ENCODE peak calls at places on chromosomes 7 and 10, in four cellular contexts. One of them, this sample, is unnamed.

GRCh38 chr10:8054498-8055407 is at the start of gene GATA3:
- DNase-seq in H1: no peak
- DNase-seq in sigmoid colon: no peak
- DNase-seq in breast epithelium: peak; percentile 93
- DNase-seq in this sample: peak; percentile 92

GRCh38 chr7:103348452-103348851 is 1.0 kb downstream of the PSMC2 start:
- DNase-seq in breast epithelium: no peak
- DNase-seq in H1: no peak
- DNase-seq in sigmoid colon: no peak
- DNase-seq in this sample: no peak

GRCh38 chr10:110901954-110902819 is 16.8 kb downstream of the BBIP1 start:
- DNase-seq in breast epithelium: no peak
- DNase-seq in H1: no peak
- DNase-seq in sigmoid colon: peak; percentile 68
- DNase-seq in this sample: no peak

GRCh38 chr7:128919241-128919640 is 8.7 kb upstream of the KCP start:
- DNase-seq in sigmoid colon: peak; percentile 42
- DNase-seq in breast epithelium: peak; percentile 33
- DNase-seq in H1: no peak
- DNase-seq in this sample: peak; percentile 49

GRCh38 chr7:17371656-17372524 is 73.4 kb downstream of the AHR start:
- DNase-seq in sigmoid colon: no peak
- DNase-seq in breast epithelium: no peak
- DNase-seq in H1: no peak
- DNase-seq in this sample: no peak

GRCh38 chr7:36985866-36986402 is 261.6 kb upstream of the AOAH start:
- DNase-seq in sigmoid colon: no peak
- DNase-seq in breast epithelium: no peak
- DNase-seq in H1: no peak
- DNase-seq in this sample: no peak

GRCh38 chr10:77516575-77516974 is 121.0 kb downstream of the KCNMA1 start:
- DNase-seq in H1: no peak
- DNase-seq in breast epithelium: no peak
- DNase-seq in sigmoid colon: no peak
- DNase-seq in this sample: no peak

GRCh38 chr7:94335586-94335985 is 59.1 kb upstream of the COL1A2 start:
- DNase-seq in sigmoid colon: no peak
- DNase-seq in breast epithelium: no peak
- DNase-seq in H1: no peak
- DNase-seq in this sample: no peak

GRCh38 chr7:140898794-140899548 is 25.8 kb downstream of the BRAF start:
- DNase-seq in sigmoid colon: no peak
- DNase-seq in H1: no peak
- DNase-seq in breast epithelium: no peak
- DNase-seq in this sample: no peak

GRCh38 chr10:78851652-78852051 is 217.1 kb upstream of the ZMIZ1 start:
- DNase-seq in H1: no peak
- DNase-seq in sigmoid colon: no peak
- DNase-seq in breast epithelium: no peak
- DNase-seq in this sample: no peak

GRCh38 chr7:138064856-138065357 is 11.4 kb upstream of the AKR1D1 start:
- DNase-seq in sigmoid colon: no peak
- DNase-seq in H1: no peak
- DNase-seq in breast epithelium: no peak
- DNase-seq in this sample: no peak

GRCh38 chr10:79982486-79982800 is 33.5 kb upstream of the SFTPD start:
- DNase-seq in breast epithelium: no peak
- DNase-seq in H1: no peak
- DNase-seq in sigmoid colon: no peak
- DNase-seq in this sample: no peak

GRCh38 chr10:24826022-24826421 is 102.3 kb upstream of the ARHGAP21 start:
- DNase-seq in sigmoid colon: no peak
- DNase-seq in breast epithelium: no peak
- DNase-seq in H1: no peak
- DNase-seq in this sample: no peak

GRCh38 chr7:66283003-66283920 is 78.1 kb downstream of the TPST1 start:
- DNase-seq in sigmoid colon: no peak
- DNase-seq in breast epithelium: no peak
- DNase-seq in H1: no peak
- DNase-seq in this sample: no peak

GRCh38 chr7:44257618-44258422 is 57.0 kb downstream of the YKT6 start:
- DNase-seq in sigmoid colon: no peak
- DNase-seq in breast epithelium: no peak
- DNase-seq in H1: no peak
- DNase-seq in this sample: peak; percentile 91

GRCh38 chr7:10707519-10707918 is 266.2 kb upstream of the PHF14 start:
- DNase-seq in H1: no peak
- DNase-seq in sigmoid colon: no peak
- DNase-seq in breast epithelium: no peak
- DNase-seq in this sample: no peak

GRCh38 chr7:24720283-24720682 is 37.0 kb downstream of the GSDME start:
- DNase-seq in breast epithelium: no peak
- DNase-seq in sigmoid colon: no peak
- DNase-seq in H1: no peak
- DNase-seq in this sample: no peak

GRCh38 chr7:18228686-18229085 is 201.0 kb upstream of the PRPS1L1 start:
- DNase-seq in sigmoid colon: no peak
- DNase-seq in H1: no peak
- DNase-seq in breast epithelium: no peak
- DNase-seq in this sample: no peak

GRCh38 chr7:69436944-69437343 is 161.3 kb upstream of the AUTS2 start:
- DNase-seq in H1: no peak
- DNase-seq in sigmoid colon: no peak
- DNase-seq in breast epithelium: no peak
- DNase-seq in this sample: no peak

GRCh38 chr7:28389504-28390385 is 22.6 kb upstream of the CREB5 start:
- DNase-seq in H1: no peak
- DNase-seq in breast epithelium: no peak
- DNase-seq in sigmoid colon: no peak
- DNase-seq in this sample: no peak

GRCh38 chr10:113620486-113620885 is 43.4 kb downstream of the NRAP start:
- DNase-seq in breast epithelium: no peak
- DNase-seq in H1: no peak
- DNase-seq in sigmoid colon: no peak
- DNase-seq in this sample: no peak

GRCh38 chr7:11716185-11716584 is 115.8 kb downstream of the THSD7A start:
- DNase-seq in H1: no peak
- DNase-seq in breast epithelium: peak; percentile 50
- DNase-seq in sigmoid colon: no peak
- DNase-seq in this sample: no peak

GRCh38 chr7:107201795-107202450 is 33.1 kb downstream of the HBP1 start:
- DNase-seq in breast epithelium: no peak
- DNase-seq in H1: peak; percentile 19
- DNase-seq in sigmoid colon: no peak
- DNase-seq in this sample: no peak

GRCh38 chr10:65350619-65351018 is 1575.2 kb upstream of the LRRTM3 start:
- DNase-seq in H1: no peak
- DNase-seq in breast epithelium: no peak
- DNase-seq in sigmoid colon: no peak
- DNase-seq in this sample: no peak

GRCh38 chr10:34346516-34347150 is 468.5 kb downstream of the PARD3 start:
- DNase-seq in H1: no peak
- DNase-seq in sigmoid colon: no peak
- DNase-seq in breast epithelium: no peak
- DNase-seq in this sample: no peak

GRCh38 chr7:30513762-30514161 is 9.1 kb upstream of the GGCT start:
- DNase-seq in H1: no peak
- DNase-seq in sigmoid colon: no peak
- DNase-seq in breast epithelium: no peak
- DNase-seq in this sample: no peak

GRCh38 chr7:30510124-30511074 is 5.8 kb upstream of the GGCT start:
- DNase-seq in H1: no peak
- DNase-seq in sigmoid colon: no peak
- DNase-seq in breast epithelium: no peak
- DNase-seq in this sample: no peak

GRCh38 chr7:30514177-30514576 is 9.5 kb upstream of the GGCT start:
- DNase-seq in sigmoid colon: no peak
- DNase-seq in breast epithelium: no peak
- DNase-seq in H1: no peak
- DNase-seq in this sample: no peak

GRCh38 chr7:30511494-30511893 is 6.9 kb upstream of the GGCT start:
- DNase-seq in sigmoid colon: no peak
- DNase-seq in breast epithelium: no peak
- DNase-seq in H1: no peak
- DNase-seq in this sample: no peak

DNA sequence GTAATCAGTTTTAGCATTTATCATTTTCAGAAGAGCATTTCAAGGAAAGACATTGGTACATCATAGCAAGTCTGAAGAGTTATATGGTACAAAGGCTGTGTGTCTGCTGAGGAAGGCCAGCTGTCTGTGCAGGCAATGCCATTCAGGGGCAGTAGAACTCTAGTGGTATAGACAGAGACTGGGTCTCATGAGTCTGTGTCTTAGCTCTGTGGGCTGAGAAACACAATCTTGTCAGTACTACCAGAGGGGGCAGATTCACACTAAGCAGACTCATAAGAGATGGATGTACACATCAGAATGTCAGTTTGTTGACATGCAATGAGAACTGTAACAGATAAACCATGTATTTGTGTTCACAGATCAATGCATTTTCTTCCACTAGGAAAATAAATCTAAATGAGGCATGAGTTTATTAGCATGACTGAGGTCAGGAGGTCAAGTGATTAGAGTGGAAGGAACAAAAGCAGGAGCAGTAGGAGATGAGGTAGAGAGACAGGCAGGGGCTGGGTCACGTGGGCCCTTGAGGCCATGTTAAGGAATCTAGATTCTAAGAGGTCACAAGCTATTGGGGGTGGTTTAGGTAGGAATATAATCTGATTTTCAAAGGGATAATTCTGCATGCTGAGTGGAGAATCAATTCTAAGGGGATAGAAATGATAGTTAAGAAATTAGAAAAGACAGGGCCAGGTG is 7.5 kb upstream of the GGCT start:
- DNase-seq in breast epithelium: no peak
- DNase-seq in sigmoid colon: no peak
- DNase-seq in H1: no peak
- DNase-seq in this sample: no peak
- TF ChIP-seq CTCF in breast epithelium: no peak
- TF ChIP-seq CTCF in sigmoid colon: no peak
- TF ChIP-seq CTCF in H1: no peak
- TF ChIP-seq CTCF in this sample: no peak

GRCh38 chr7:126698909-126699308 is 553.8 kb downstream of the GRM8 start:
- DNase-seq in H1: no peak
- DNase-seq in sigmoid colon: no peak
- DNase-seq in breast epithelium: no peak
- DNase-seq in this sample: no peak

GRCh38 chr7:126699707-126700106 is 553.0 kb downstream of the GRM8 start:
- DNase-seq in sigmoid colon: no peak
- DNase-seq in H1: no peak
- DNase-seq in breast epithelium: no peak
- DNase-seq in this sample: no peak

GRCh38 chr7:126696236-126696635 is 556.5 kb downstream of the GRM8 start:
- DNase-seq in H1: no peak
- DNase-seq in breast epithelium: no peak
- DNase-seq in sigmoid colon: no peak
- DNase-seq in this sample: no peak

GRCh38 chr7:126696639-126697038 is 556.1 kb downstream of the GRM8 start:
- DNase-seq in breast epithelium: no peak
- DNase-seq in sigmoid colon: no peak
- DNase-seq in H1: no peak
- DNase-seq in this sample: no peak

DNA sequence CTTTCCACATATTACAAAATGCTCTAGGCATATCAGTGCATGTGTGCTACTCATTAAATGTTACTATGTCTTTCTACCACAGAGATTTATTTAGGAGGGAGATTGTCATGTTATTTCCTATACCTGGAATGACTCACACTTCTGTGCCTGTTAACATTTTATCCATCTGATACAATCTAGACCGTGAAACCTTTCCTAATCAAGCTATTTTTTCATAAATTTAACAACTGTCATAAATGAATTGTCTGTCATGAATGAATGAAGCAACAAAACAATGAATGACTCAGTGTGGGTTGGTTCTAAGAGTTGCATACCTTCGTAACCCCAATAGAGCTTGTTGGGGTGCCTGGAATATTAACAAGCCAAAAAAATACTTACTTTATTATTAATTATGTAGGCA is 554.3 kb downstream of the GRM8 start:
- DNase-seq in breast epithelium: no peak
- DNase-seq in sigmoid colon: no peak
- DNase-seq in H1: no peak
- DNase-seq in this sample: no peak
- TF ChIP-seq POLR2A in breast epithelium: no peak
- TF ChIP-seq POLR2A in sigmoid colon: no peak
- TF ChIP-seq POLR2A in H1: no peak
- TF ChIP-seq POLR2A in this sample: no peak

GRCh38 chr7:91573405-91573804 is 307.1 kb downstream of the MTERF1 start:
- DNase-seq in sigmoid colon: no peak
- DNase-seq in H1: no peak
- DNase-seq in breast epithelium: no peak
- DNase-seq in this sample: no peak
- TF ChIP-seq POLR2AphosphoS5 in sigmoid colon: no peak
- TF ChIP-seq POLR2AphosphoS5 in H1: no peak
- TF ChIP-seq POLR2AphosphoS5 in breast epithelium: no peak
- TF ChIP-seq POLR2AphosphoS5 in this sample: no peak

GRCh38 chr10:93397020-93397419 is 85.1 kb downstream of the MYOF start:
- DNase-seq in H1: no peak
- DNase-seq in sigmoid colon: no peak
- DNase-seq in breast epithelium: no peak
- DNase-seq in this sample: no peak
- TF ChIP-seq CTCF in H1: no peak
- TF ChIP-seq CTCF in sigmoid colon: no peak
- TF ChIP-seq CTCF in breast epithelium: no peak
- TF ChIP-seq CTCF in this sample: no peak

DNA sequence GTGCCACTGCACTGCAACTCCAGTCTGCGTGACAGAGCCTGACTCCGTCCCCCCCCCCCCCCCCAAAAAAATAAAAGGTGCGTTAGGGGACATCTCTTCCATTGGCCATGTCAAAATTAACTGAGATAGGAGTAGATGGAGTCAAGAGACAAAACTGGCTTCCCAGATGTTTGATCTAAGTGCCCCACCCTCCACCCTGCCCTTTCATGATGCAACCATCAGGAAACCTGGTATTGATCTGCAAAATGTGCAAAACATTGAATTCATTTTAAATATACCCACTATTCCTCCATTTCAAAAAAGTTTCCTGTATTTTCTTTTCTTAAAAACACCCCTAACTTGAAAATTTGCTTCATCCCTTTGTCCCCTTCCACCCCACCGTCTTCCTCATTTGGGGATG is 17.5 kb downstream of the ARID5B start:
- DNase-seq in H1: no peak
- DNase-seq in sigmoid colon: no peak
- DNase-seq in breast epithelium: no peak
- DNase-seq in this sample: no peak
- TF ChIP-seq POLR2A in H1: no peak
- TF ChIP-seq POLR2A in sigmoid colon: no peak
- TF ChIP-seq POLR2A in breast epithelium: no peak
- TF ChIP-seq POLR2A in this sample: no peak

GRCh38 chr10:30441974-30442606 is 8.1 kb downstream of the MAP3K8 start:
- DNase-seq in sigmoid colon: no peak
- DNase-seq in H1: no peak
- DNase-seq in breast epithelium: no peak
- DNase-seq in this sample: no peak
- TF ChIP-seq POLR2AphosphoS5 in sigmoid colon: no peak
- TF ChIP-seq POLR2AphosphoS5 in H1: no peak
- TF ChIP-seq POLR2AphosphoS5 in breast epithelium: no peak
- TF ChIP-seq POLR2AphosphoS5 in this sample: no peak

This sample was measured in spleen.